ENCODE peak calls at places on chromosomes 5 and 9, in six cellular contexts. M is mesothelial cell of epicardium; H is CD8-positive, alpha-beta T cell; K is adrenal gland; Z is Calu3; J is progenitor cell of endocrine pancreas. D is an unnamed sample.

GRCh38 chr5:126640867-126641266 is 40.1 kb downstream of the PHAX start:
- DNase-seq in M (no peak), H (no peak), K (no peak), Z (no peak), J (no peak), D (no peak)

GRCh38 chr5:150486402-150487198 is 21.3 kb upstream of the NDST1 start:
- DNase-seq in M (peak; percentile 78), H (peak; percentile 20), K (peak; percentile 71), Z (peak; percentile 89), J (peak; percentile 94), D (peak; percentile 63)

GRCh38 chr9:108056805-108057386 is 567.3 kb upstream of the KLF4 start:
- DNase-seq in M (no peak), H (no peak), K (no peak), Z (no peak), J (no peak), D (no peak)

GRCh38 chr5:78594946-78595921 is 53.3 kb downstream of the LHFPL2 start:
- DNase-seq in M (no peak), H (no peak), K (peak; percentile 63), Z (peak; percentile 71), J (no peak), D (no peak)

GRCh38 chr9:126693428-126693931 is 79.8 kb downstream of the LMX1B start:
- DNase-seq in M (no peak), H (no peak), K (no peak), Z (no peak), J (no peak), D (no peak)

GRCh38 chr5:128966375-128966774 is 1.1 kb downstream of the SLC27A6 start:
- DNase-seq in M (no peak), H (no peak), K (no peak), Z (no peak), J (no peak), D (no peak)

GRCh38 chr9:71685394-71685793 is 82.9 kb downstream of the CEMIP2 start:
- DNase-seq in M (no peak), H (peak; percentile 25), K (no peak), Z (peak; percentile 31), J (no peak), D (no peak)

GRCh38 chr5:112594941-112595340 is 142.7 kb upstream of the APC start:
- DNase-seq in M (no peak), H (no peak), K (no peak), Z (no peak), J (no peak), D (no peak)

GRCh38 chr5:23318166-23318565 is 189.2 kb upstream of the PRDM9 start:
- DNase-seq in M (no peak), H (no peak), K (no peak), Z (no peak), J (no peak), D (no peak)

GRCh38 chr5:115624994-115625393 is 842 bp downstream of the TMED7 start:
- DNase-seq in M (no peak), H (no peak), K (no peak), Z (no peak), J (no peak), D (no peak)

GRCh38 chr5:140340605-140341004 is 5.8 kb downstream of the HBEGF start:
- DNase-seq in M (no peak), H (no peak), K (no peak), Z (no peak), J (no peak), D (no peak)

GRCh38 chr9:137245450-137246421 is 4.6 kb downstream of the TUBB4B start:
- DNase-seq in M (no peak), H (no peak), K (no peak), Z (no peak), J (no peak), D (no peak)

GRCh38 chr9:21974542-21975409 is 19.4 kb downstream of the CDKN2A start:
- DNase-seq in M (peak; percentile 69), H (peak; percentile 20), K (peak; percentile 54), Z (peak; percentile 83), J (peak; percentile 30), D (no peak)

GRCh38 chr5:12023614-12024241 is 119.5 kb upstream of the CTNND2 start:
- DNase-seq in M (no peak), H (no peak), K (no peak), Z (peak; percentile 46), J (no peak), D (no peak)

GRCh38 chr5:60149081-60149480 is 255.6 kb upstream of the PDE4D start:
- DNase-seq in M (no peak), H (no peak), K (no peak), Z (no peak), J (no peak), D (no peak)

GRCh38 chr9:137269231-137269772 is 8.2 kb upstream of the TOR4A start:
- DNase-seq in M (no peak), H (no peak), K (peak; percentile 61), Z (no peak), J (no peak), D (no peak)

GRCh38 chr5:120684213-120684612 is 220.1 kb downstream of the PRR16 start:
- DNase-seq in M (no peak), H (no peak), K (no peak), Z (peak; percentile 18), J (no peak), D (no peak)

GRCh38 chr5:72436796-72437471 is 70.3 kb downstream of the ZNF366 start:
- DNase-seq in M (no peak), H (no peak), K (no peak), Z (no peak), J (no peak), D (no peak)

GRCh38 chr5:131214828-131215227 is 44.1 kb downstream of the LYRM7 start:
- DNase-seq in M (no peak), H (no peak), K (no peak), Z (no peak), J (no peak), D (no peak)

GRCh38 chr5:153352685-153353219 is 137.7 kb upstream of the GRIA1 start:
- DNase-seq in M (no peak), H (no peak), K (no peak), Z (peak; percentile 12), J (no peak), D (no peak)

GRCh38 chr9:79639354-79639753 is 67.6 kb downstream of the TLE4 start:
- DNase-seq in M (no peak), H (no peak), K (no peak), Z (no peak), J (no peak), D (no peak)

GRCh38 chr5:148909001-148909400 is 82.6 kb downstream of the ADRB2 start:
- DNase-seq in M (no peak), H (no peak), K (no peak), Z (no peak), J (no peak), D (no peak)

GRCh38 chr9:27227192-27227591 is 69.8 kb downstream of the EQTN start:
- DNase-seq in M (no peak), H (no peak), K (no peak), Z (no peak), J (no peak), D (no peak)

GRCh38 chr5:73630760-73631159 is 4.8 kb downstream of the ARHGEF28 start:
- DNase-seq in M (no peak), H (no peak), K (no peak), Z (no peak), J (no peak), D (no peak)

GRCh38 chr9:125631391-125632085 is 75.5 kb downstream of the MAPKAP1 start:
- DNase-seq in M (no peak), H (no peak), K (peak; percentile 52), Z (peak; percentile 13), J (no peak), D (no peak)

GRCh38 chr5:53971096-53971495 is 339.3 kb downstream of the ARL15 start:
- DNase-seq in M (no peak), H (no peak), K (no peak), Z (no peak), J (no peak), D (no peak)

GRCh38 chr5:141742866-141743651 is 61.0 kb upstream of the ARAP3 start:
- DNase-seq in M (peak; percentile 80), H (no peak), K (peak; percentile 35), Z (peak; percentile 72), J (peak; percentile 64), D (no peak)

GRCh38 chr9:68844623-68845612 is 139.9 kb downstream of the PIP5K1B start:
- DNase-seq in M (peak; percentile 45), H (no peak), K (peak; percentile 44), Z (peak; percentile 37), J (peak; percentile 23), D (no peak)

GRCh38 chr5:58201922-58202648 is 257.8 kb downstream of the PLK2 start:
- DNase-seq in M (no peak), H (no peak), K (no peak), Z (no peak), J (no peak), D (no peak)

GRCh38 chr9:97852001-97852398 is 1.0 kb upstream of the FOXE1 start:
- DNase-seq in M (no peak), H (no peak), K (no peak), Z (no peak), J (no peak), D (no peak)

DNA sequence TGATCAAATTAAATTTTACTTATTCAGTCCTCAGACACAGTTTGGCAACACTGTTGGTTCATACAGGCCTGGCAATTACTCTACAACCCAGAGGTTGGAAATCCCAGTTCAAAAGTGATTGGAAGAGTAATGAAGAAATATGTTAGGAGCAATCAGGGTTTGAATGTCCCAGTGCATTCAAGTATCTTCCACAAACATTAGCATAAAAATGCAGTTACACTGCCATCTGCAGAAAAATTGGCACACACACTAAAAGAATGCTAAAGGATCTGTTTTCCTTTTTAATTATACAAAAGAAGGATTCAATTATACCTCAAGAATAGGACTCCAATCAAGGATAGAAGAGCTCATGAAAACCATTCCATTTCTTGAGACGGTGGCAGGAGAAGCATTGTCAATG is 130.2 kb downstream of the DNAH5 start:
- DNase-seq in M (no peak), H (no peak), K (no peak), Z (no peak), J (no peak), D (no peak)
- TF ChIP-seq CTCF in M (no peak), H (no peak), K (no peak), Z (no peak), J (no peak), D (no peak)

GRCh38 chr5:10424124-10424731 is 17.5 kb upstream of the ROPN1L start:
- DNase-seq in M (no peak), H (no peak), K (peak; percentile 38), Z (peak; percentile 12), J (no peak), D (no peak)
- TF ChIP-seq CTCF in M (no peak), H (peak; percentile 41), K (peak; percentile 56), Z (no peak), J (peak; percentile 51), D (peak; percentile 47)

GRCh38 chr9:136177224-136177623 is 27.7 kb downstream of the LHX3 start:
- DNase-seq in M (no peak), H (no peak), K (no peak), Z (no peak), J (no peak), D (no peak)
- TF ChIP-seq CTCF in M (no peak), H (no peak), K (no peak), Z (no peak), J (no peak), D (no peak)

DNA sequence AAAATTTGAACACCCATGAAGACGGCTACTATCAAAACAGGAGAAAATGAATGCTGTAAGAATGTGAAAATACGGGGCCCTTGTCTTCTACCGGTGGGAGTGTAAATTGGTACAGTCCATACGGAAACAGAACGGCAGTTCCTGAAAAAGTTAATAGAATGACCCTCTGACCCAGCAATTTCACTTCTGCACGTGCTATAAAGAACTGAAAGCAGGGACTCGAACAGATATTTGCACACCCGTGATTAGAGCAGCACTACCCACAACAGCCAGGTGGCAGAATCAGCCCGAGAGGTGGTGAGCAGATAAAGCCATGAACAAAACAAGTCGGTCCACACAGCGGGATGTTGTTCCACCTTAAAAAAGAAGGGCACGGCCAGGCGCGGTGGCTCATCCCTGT is 22.6 kb upstream of the SLC12A7 start:
- DNase-seq in M (no peak), H (no peak), K (no peak), Z (no peak), J (no peak), D (no peak)
- TF ChIP-seq CTCF in M (peak; percentile 19), H (no peak), K (peak; percentile 10), Z (no peak), J (peak; percentile 41), D (no peak)